ENCODE peak calls at places on chromosomes 12 and 14, in seven cellular contexts. D is Peyer's patch, N is tibial nerve, F is HCT116, Z is HepG2, I is esophagus squamous epithelium, A is K562. U is an unnamed sample.

GRCh38 chr14:73245401-73246325 is 8.4 kb downstream of the PAPLN start:
- DNase-seq in D (peak; percentile 69), N (no peak), F (no peak), Z (no peak), I (no peak), A (peak; percentile 82), U (peak; percentile 92)

GRCh38 chr14:99681101-99681831 is 2.8 kb upstream of the CYP46A1 start:
- DNase-seq in D (no peak), N (no peak), F (no peak), Z (no peak), I (no peak), A (no peak), U (no peak)

GRCh38 chr14:68574906-68575305 is 218.0 kb downstream of the ZFP36L1 start:
- DNase-seq in D (no peak), N (no peak), F (no peak), Z (no peak), I (no peak), A (no peak), U (no peak)

GRCh38 chr12:130909111-130909510 is 37.2 kb downstream of the RAN start:
- DNase-seq in D (no peak), N (no peak), F (no peak), Z (no peak), I (no peak), A (no peak), U (no peak)

GRCh38 chr12:25401547-25402345 is 151.0 kb upstream of the KRAS start:
- DNase-seq in D (no peak), N (no peak), F (no peak), Z (no peak), I (no peak), A (no peak), U (no peak)

GRCh38 chr12:113359939-113360748 is 1.8 kb downstream of the PLBD2 start:
- DNase-seq in D (no peak), N (no peak), F (no peak), Z (peak; percentile 35), I (no peak), A (no peak), U (peak; percentile 35)

GRCh38 chr14:44453433-44454171 is 53.5 kb downstream of the FSCB start:
- DNase-seq in D (no peak), N (no peak), F (no peak), Z (no peak), I (no peak), A (no peak), U (no peak)

GRCh38 chr14:105879867-105880561 is 353.6 kb downstream of the TMEM121 start:
- DNase-seq in D (peak; percentile 6), N (no peak), F (no peak), Z (no peak), I (no peak), A (no peak), U (peak; percentile 75)

GRCh38 chr12:48446372-48446771 is 26.0 kb upstream of the ANP32D start:
- DNase-seq in D (no peak), N (no peak), F (no peak), Z (no peak), I (no peak), A (no peak), U (no peak)

GRCh38 chr12:14840616-14841015 is 2.7 kb downstream of the ART4 start:
- DNase-seq in D (no peak), N (no peak), F (no peak), Z (peak; percentile 58), I (no peak), A (no peak), U (no peak)

DNA sequence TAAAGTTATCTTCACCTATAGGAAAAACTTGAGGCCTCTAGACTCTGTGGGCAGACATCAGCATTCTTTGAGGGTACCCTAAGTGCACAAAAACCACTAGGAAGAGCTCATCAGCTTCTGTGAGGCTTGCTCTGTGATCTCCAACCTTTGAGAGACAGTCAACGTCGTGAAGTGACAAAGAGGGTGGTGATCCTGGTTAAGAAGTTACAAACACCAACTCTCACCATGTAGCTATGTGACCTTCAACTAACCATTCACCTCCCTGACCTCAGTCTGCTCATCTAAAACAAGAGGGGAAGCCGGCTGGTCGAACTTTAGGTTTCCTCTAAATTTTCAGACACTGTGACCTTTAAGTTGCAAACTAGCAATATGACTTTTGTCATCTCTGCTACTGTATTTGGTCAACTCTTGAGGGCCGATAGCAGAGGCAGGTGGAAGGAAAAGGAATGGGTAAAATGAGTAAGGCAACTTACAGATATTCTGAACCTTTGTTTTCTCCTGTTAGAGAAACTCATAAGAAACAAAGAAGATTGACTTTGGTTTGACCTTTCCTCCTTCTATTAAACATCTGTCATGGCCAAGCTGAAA is 103.2 kb upstream of the PARP11 start:
- DNase-seq in D (no peak), N (no peak), F (no peak), Z (no peak), I (no peak), A (no peak), U (no peak)
- H3K27ac ChIP-seq in D (no peak overlapping the region), N (no peak overlapping the region), F (no peak overlapping the region), Z (no peak overlapping the region), I (no peak overlapping the region), A (no peak overlapping the region), U (no peak overlapping the region)

GRCh38 chr12:79827484-79827883 is 107.4 kb downstream of the PPP1R12A start:
- DNase-seq in D (no peak), N (no peak), F (no peak), Z (no peak), I (no peak), A (no peak), U (no peak)

GRCh38 chr12:79826267-79827128 is 108.4 kb downstream of the PPP1R12A start:
- DNase-seq in D (no peak), N (no peak), F (no peak), Z (peak; percentile 77), I (no peak), A (no peak), U (no peak)

GRCh38 chr12:79818856-79819255 is 116.0 kb downstream of the PPP1R12A start:
- DNase-seq in D (no peak), N (no peak), F (no peak), Z (no peak), I (no peak), A (no peak), U (no peak)

DNA sequence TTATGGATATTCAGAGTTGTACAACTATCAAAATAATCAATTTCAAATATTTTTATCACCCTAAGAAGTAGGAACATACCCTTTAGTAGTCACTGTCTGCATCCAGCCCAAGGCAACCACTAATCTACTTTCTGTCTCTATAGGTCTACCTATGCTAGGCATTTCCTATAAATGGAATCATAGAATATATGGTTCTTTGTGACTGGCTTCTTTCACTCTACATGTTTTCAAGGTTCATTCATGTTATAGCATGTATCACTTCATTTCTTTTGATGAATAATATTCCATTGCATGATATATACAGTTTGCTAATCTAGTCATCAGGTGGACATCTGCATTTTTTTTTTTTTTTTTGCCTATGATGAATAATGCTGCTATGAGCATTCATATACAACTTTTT is 112.4 kb downstream of the PPP1R12A start:
- DNase-seq in D (no peak), N (no peak), F (no peak), Z (no peak), I (no peak), A (no peak), U (no peak)
- TF ChIP-seq POLR2A in D (no peak), N (no peak), F (no peak), Z (no peak), I (no peak), A (no peak), U (no peak)

GRCh38 chr14:103057372-103058208 is at the start of gene CDC42BPB:
- DNase-seq in D (peak; percentile 61), N (peak; percentile 61), F (peak; percentile 74), Z (peak; percentile 66), I (no peak), A (peak; percentile 88), U (peak; percentile 90)

GRCh38 chr14:103059556-103059955 is 2.2 kb upstream of the CDC42BPB start:
- DNase-seq in D (no peak), N (no peak), F (no peak), Z (no peak), I (no peak), A (no peak), U (no peak)

GRCh38 chr14:103057028-103057371 is 349 bp downstream of the CDC42BPB start:
- DNase-seq in D (no peak), N (no peak), F (no peak), Z (no peak), I (no peak), A (no peak), U (no peak)

GRCh38 chr14:103056322-103057027 is 874 bp downstream of the CDC42BPB start:
- DNase-seq in D (no peak), N (peak; percentile 41), F (no peak), Z (no peak), I (no peak), A (peak; percentile 66), U (peak; percentile 90)

DNA sequence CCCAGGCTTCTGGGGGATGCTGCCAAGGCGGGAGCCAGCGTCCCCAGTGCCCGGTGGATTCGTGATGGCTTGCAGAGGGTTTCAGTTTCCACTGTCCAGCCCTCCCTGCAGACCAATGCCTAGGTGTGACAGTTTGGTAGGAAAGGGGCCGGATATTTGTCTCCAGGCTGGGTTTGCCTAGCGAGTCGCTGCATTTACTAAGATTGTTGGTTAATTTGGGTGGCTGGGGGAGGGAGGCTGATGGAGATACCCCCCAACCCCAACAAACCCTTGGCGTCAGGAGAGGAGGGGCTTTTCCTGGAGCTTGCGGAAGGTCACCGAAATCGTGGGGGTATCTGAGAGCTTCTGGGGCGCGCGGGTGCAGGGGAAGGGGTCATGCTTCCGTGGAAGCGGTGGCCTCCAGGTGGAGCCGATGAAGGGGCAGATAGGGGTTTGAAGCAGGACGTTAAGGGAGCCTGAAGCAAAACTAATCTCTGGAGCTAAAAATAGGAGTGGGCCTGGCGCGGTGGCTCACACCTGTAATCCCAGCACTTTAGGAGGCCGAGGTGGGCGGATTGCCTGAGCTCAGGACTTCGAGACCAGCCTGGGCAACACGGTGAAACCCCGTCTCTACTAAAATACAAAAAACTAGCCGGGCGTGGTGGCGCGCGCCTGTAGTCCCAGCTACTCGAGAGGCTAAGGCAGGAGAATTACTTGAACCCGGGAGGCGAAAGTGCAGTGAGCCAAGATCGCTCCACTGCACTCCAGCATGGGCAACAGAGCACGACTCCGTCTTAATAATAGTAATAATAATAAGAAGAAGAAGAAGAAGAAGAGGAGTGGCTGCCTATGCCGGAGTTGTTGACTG is 1.1 kb upstream of the CDC42BPB start:
- DNase-seq in D (no peak), N (no peak), F (no peak), Z (no peak), I (no peak), A (no peak), U (no peak)
- H3K4me3 ChIP-seq in D (peak overlapping the region; percentile 83), N (peak overlapping the region; percentile 85), F (peak overlapping the region; percentile 78), Z (peak overlapping the region; percentile 77), I (peak overlapping the region; percentile 71), A (peak overlapping the region; percentile 30), U (peak overlapping the region; percentile 100)

DNA sequence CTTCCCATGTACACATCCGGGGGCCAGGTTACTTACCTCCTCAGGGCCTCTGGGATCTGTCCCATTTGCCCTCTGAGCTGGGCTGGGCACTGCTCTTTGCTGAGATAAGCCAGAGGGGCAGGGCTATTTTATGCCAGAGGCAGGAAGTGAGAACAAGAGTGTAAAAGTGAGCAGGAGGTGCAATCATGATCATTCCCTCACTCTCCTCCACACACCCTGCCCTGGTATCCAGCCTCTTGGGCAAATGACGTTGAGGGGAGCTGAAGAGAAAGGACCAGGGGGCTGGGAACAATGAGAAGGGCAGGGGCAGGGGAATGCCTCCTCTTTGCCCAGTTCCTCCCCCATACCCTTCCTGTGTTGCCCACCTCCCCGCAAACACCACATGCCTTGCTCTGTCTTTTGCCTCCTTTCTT is 4.2 kb downstream of the LPAR5 start:
- DNase-seq in D (peak; percentile 47), N (no peak), F (no peak), Z (no peak), I (no peak), A (no peak), U (no peak)
- H3K27ac ChIP-seq in D (peak overlapping the region; percentile 94), N (peak overlapping the region; percentile 77), F (no peak overlapping the region), Z (no peak overlapping the region), I (peak overlapping the region; percentile 45), A (peak overlapping the region; percentile 41), U (peak overlapping the region; percentile 8)

U was measured in upper lobe of left lung.